ENCODE peak calls at places on chromosomes 1 and 21, in seven cellular contexts. T is tibial nerve, W is HCT116, Y is K562, C is right lobe of liver, I is ovary, M is HepG2. H is an unnamed sample. For H3K9me3, the result is how much of the 10 kb centered on the place peaks cover.

GRCh38 chr1:210099921-210100320 is 132.7 kb upstream of the SERTAD4 start:
- DNase-seq in T (no peak), W (no peak), Y (no peak), C (no peak), I (no peak), M (no peak), H (no peak)

GRCh38 chr1:215567491-215568286 is 585 bp downstream of the KCTD3 start:
- DNase-seq in T (peak), W (no peak), Y (peak), C (peak), I (peak), M (peak), H (peak)

GRCh38 chr21:36548866-36549265 is 68.9 kb upstream of the CLDN14 start:
- DNase-seq in T (no peak), W (no peak), Y (no peak), C (no peak), I (no peak), M (no peak), H (no peak)

GRCh38 chr21:17527711-17528110 is 14.9 kb downstream of the CXADR start:
- DNase-seq in T (no peak), W (no peak), Y (no peak), C (no peak), I (no peak), M (no peak), H (no peak)

GRCh38 chr1:212525479-212526110 is 83.0 kb upstream of the ATF3 start:
- DNase-seq in T (no peak), W (no peak), Y (no peak), C (no peak), I (no peak), M (no peak), H (no peak)

GRCh38 chr21:17576080-17576835 is 36.4 kb downstream of the BTG3 start:
- DNase-seq in T (no peak), W (no peak), Y (no peak), C (no peak), I (no peak), M (no peak), H (no peak)

GRCh38 chr1:22582670-22583635 is 19.7 kb downstream of the EPHA8 start:
- DNase-seq in T (no peak), W (no peak), Y (no peak), C (no peak), I (no peak), M (no peak), H (peak)

GRCh38 chr1:200053639-200054038 is 26.1 kb downstream of the NR5A2 start:
- DNase-seq in T (no peak), W (no peak), Y (no peak), C (no peak), I (no peak), M (no peak), H (no peak)

GRCh38 chr1:53601031-53601745 is 137.8 kb downstream of the GLIS1 start:
- DNase-seq in T (no peak), W (no peak), Y (no peak), C (no peak), I (no peak), M (no peak), H (peak)

GRCh38 chr1:6953874-6954502 is 168.7 kb downstream of the CAMTA1 start:
- DNase-seq in T (no peak), W (no peak), Y (no peak), C (no peak), I (no peak), M (no peak), H (no peak)

GRCh38 chr1:177310326-177310725 is 139.6 kb downstream of the BRINP2 start:
- DNase-seq in T (no peak), W (no peak), Y (no peak), C (no peak), I (no peak), M (no peak), H (no peak)

GRCh38 chr1:89211035-89211634 is 12.4 kb upstream of the GBP4 start:
- DNase-seq in T (no peak), W (no peak), Y (no peak), C (no peak), I (no peak), M (no peak), H (no peak)

DNA sequence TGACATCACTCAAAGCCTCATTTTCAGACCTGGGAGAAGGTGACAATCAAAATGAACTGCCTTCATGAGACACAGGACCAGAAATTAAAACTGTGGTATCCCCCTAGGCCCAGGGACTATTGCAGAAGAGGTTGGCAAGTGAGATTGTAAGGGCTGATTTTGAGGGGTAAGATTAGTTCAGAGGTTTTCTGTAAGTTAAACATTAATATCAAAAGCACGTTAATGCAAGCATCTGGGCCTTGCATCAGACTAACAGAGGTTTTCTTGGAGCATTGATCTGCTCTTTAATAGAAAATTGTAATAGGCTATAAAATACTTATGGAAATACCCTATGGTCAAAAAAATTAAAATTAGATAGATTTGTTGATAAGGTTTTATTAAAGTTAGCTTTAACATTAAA is 14.6 kb upstream of the GBP4 start:
- DNase-seq in T (no peak), W (no peak), Y (no peak), C (no peak), I (no peak), M (no peak), H (no peak)
- H3K9me3 ChIP-seq in T (under half), W (under half), Y (under half), C (under half), I (under half), M (under half), H (under half)

DNA sequence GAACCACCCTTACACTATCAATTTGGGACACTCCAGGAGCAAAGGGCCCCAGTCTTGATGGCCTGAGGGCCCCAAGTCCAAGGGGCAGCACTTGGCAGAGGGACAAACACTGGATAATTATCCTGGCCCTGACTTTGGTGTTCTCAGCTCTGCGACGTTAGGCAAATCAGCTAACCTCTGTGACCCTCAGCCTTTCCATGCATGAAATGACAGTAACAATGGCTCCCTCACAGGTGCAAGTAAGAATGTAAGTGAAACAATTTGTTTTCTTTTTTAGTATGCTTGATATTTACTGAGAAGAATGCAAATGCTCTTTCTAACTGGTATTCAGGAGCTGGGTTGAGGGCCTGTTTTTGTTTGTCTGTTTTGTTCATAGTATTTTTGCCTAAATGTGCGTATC is 61.6 kb upstream of the PRDX6 start:
- DNase-seq in T (no peak), W (no peak), Y (no peak), C (no peak), I (no peak), M (no peak), H (no peak)
- TF ChIP-seq POLR2A in T (no peak), W (no peak), Y (no peak), C (no peak), I (no peak), M (no peak), H (no peak)

GRCh38 chr1:225865514-225865913 is 16.7 kb downstream of the TMEM63A start:
- DNase-seq in T (no peak), W (no peak), Y (no peak), C (no peak), I (no peak), M (no peak), H (no peak)
- H3K27ac ChIP-seq in T (no peak), W (no peak), Y (no peak), C (no peak), I (no peak), M (no peak), H (no peak)

GRCh38 chr1:152741656-152742055 is 16.2 kb upstream of the KPRP start:
- DNase-seq in T (no peak), W (no peak), Y (no peak), C (no peak), I (no peak), M (peak), H (no peak)

GRCh38 chr1:152745289-152745704 is 12.5 kb upstream of the KPRP start:
- DNase-seq in T (no peak), W (peak), Y (no peak), C (no peak), I (no peak), M (peak), H (no peak)

GRCh38 chr1:152735648-152736047 is 22.2 kb upstream of the KPRP start:
- DNase-seq in T (no peak), W (no peak), Y (peak), C (no peak), I (no peak), M (peak), H (no peak)

GRCh38 chr1:152743371-152744145 is 14.3 kb upstream of the KPRP start:
- DNase-seq in T (no peak), W (no peak), Y (no peak), C (no peak), I (no peak), M (no peak), H (no peak)

DNA sequence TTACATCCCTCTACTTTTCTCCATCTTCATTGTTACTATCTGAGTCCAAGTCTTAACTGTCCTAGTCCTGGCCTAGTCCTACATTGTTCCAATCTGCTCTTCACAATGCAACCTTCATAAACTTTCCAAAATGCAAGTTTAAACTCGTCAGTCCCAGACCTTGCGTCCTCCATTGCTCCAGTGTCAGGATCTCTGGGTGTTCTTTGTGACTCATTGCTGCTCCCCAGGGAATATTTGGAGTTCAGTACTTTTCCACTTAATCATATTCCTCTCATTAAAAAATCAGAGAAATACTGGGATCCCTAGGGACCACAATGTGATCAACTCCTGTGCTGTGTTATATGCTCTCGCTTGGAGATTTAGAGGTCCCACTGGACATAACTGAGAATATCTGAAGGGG is 18.0 kb upstream of the KPRP start:
- DNase-seq in T (no peak), W (no peak), Y (no peak), C (no peak), I (no peak), M (no peak), H (no peak)
- H3K9me3 ChIP-seq in T (under half), W (under half), Y (under half), C (under half), I (under half), M (under half), H (under half)

GRCh38 chr1:98046031-98046641 is 125.3 kb upstream of the DPYD start:
- DNase-seq in T (no peak), W (no peak), Y (no peak), C (no peak), I (no peak), M (no peak), H (no peak)
- TF ChIP-seq POLR2A in T (no peak), W (no peak), Y (no peak), C (no peak), I (no peak), M (no peak), H (no peak)

DNA sequence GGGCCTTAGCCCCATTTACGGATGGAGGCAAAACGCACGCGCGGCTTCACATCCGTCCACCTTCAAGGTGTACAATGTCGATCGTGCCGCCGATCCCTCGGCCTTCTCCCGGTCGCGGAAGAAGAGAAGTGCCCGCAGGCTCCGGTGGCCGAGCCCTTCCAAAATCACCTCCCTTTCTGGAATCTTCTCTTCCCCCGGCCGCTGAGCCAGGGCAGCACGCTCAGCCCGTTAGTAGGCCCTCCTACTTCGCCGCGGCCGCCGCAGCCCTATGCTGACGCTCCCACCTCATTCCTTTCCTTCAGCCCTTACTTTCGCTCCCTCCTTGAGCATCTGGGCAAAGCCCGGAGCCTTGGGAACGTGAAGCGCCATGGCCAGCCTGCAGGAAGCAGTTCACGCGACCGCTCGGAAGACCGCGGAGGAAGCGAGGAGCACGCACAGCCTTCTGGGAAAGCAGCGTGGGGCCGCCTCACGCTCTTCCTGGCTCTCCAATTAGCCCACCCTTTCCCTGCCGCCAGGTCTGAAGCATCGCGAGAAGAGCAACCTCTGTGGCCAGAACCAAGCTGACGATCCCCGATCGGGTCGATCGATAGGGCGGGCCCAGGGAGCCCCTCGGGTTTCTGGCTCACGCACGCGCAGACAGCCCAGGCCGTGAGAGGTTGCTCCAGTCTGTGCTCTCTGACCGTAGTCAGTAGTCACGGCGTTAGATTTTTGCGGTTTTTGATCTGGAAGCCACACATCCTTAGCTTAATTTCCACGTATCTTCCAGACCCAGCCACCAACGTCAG is at the start of gene CCT8:
- DNase-seq in T (peak), W (peak), Y (peak), C (peak), I (peak), M (peak), H (peak)
- H3K27ac ChIP-seq in T (peak), W (peak), Y (peak), C (peak), I (peak), M (peak), H (peak)

H was measured in heart left ventricle.